ENCODE peak calls at places on chromosomes 4 and X, in nine cellular contexts. G is SIG-M5; O is activated T-cell treated with anti-CD3 and anti-CD28 coated beads, Interleukin-2, amount 50 U/mL, for 48 hours; S is ovary; M is pons; B is brain microvascular endothelial cell; R is nucleus accumbens; W is NCI-H1436; T is NCI-H69. Y is an unnamed sample.

GRCh38 chr4:34043131-34043530 is 2201.2 kb downstream of the ARAP2 start:
- DNase-seq in G (no peak), O (no peak), S (no peak), M (no peak), B (no peak), R (no peak), W (no peak), T (peak; percentile 6), Y (no peak)

GRCh38 chr4:141501395-141501794 is 135.0 kb upstream of the IL15 start:
- DNase-seq in G (no peak), O (no peak), S (no peak), M (no peak), B (no peak), R (no peak), W (no peak), T (no peak), Y (no peak)

GRCh38 chrX:75957107-75957610 is 172.1 kb upstream of the MAGEE2 start:
- DNase-seq in G (no peak), O (no peak), S (no peak), M (no peak), B (no peak), R (no peak), W (no peak), T (no peak), Y (no peak)

GRCh38 chr4:56626963-56627362 is 54.1 kb downstream of the HOPX start:
- DNase-seq in G (no peak), O (no peak), S (no peak), M (no peak), B (no peak), R (no peak), W (no peak), T (no peak), Y (no peak)

GRCh38 chr4:3708103-3708510 is 58.1 kb upstream of the ADRA2C start:
- DNase-seq in G (peak; percentile 3), O (no peak), S (peak; percentile 62), M (peak; percentile 63), B (peak; percentile 2), R (no peak), W (no peak), T (no peak), Y (no peak)

GRCh38 chr4:177574446-177574845 is 132.2 kb upstream of the AGA start:
- DNase-seq in G (no peak), O (no peak), S (no peak), M (no peak), B (no peak), R (no peak), W (no peak), T (no peak), Y (no peak)

GRCh38 chr4:80125252-80126177 is 52.5 kb upstream of the ANTXR2 start:
- DNase-seq in G (no peak), O (no peak), S (no peak), M (peak; percentile 15), B (no peak), R (no peak), W (no peak), T (peak; percentile 18), Y (no peak)

GRCh38 chr4:128301979-128302378 is 14.4 kb upstream of the PGRMC2 start:
- DNase-seq in G (no peak), O (no peak), S (no peak), M (no peak), B (no peak), R (no peak), W (no peak), T (no peak), Y (no peak)

GRCh38 chr4:141102367-141102766 is 30.9 kb downstream of the RNF150 start:
- DNase-seq in G (no peak), O (no peak), S (no peak), M (no peak), B (peak; percentile 49), R (no peak), W (no peak), T (no peak), Y (no peak)

GRCh38 chr4:175309041-175309440 is 390.9 kb downstream of the ADAM29 start:
- DNase-seq in G (no peak), O (no peak), S (no peak), M (no peak), B (peak; percentile 48), R (no peak), W (no peak), T (peak; percentile 13), Y (no peak)

GRCh38 chr4:48633657-48634056 is 143.6 kb downstream of the ZAR1 start:
- DNase-seq in G (no peak), O (no peak), S (no peak), M (peak; percentile 73), B (no peak), R (no peak), W (no peak), T (no peak), Y (no peak)

GRCh38 chr4:3717241-3717640 is 48.9 kb upstream of the ADRA2C start:
- DNase-seq in G (no peak), O (no peak), S (no peak), M (no peak), B (no peak), R (no peak), W (no peak), T (no peak), Y (no peak)

GRCh38 chr4:40173470-40173875 is 23.4 kb upstream of the RHOH start:
- DNase-seq in G (no peak), O (no peak), S (no peak), M (no peak), B (no peak), R (no peak), W (no peak), T (no peak), Y (no peak)

GRCh38 chr4:82786004-82786400 is 12.6 kb downstream of the SCD5 start:
- DNase-seq in G (no peak), O (no peak), S (no peak), M (no peak), B (no peak), R (no peak), W (no peak), T (peak; percentile 84), Y (no peak)

GRCh38 chrX:80808160-80808735 is 1.4 kb downstream of the BRWD3 start:
- DNase-seq in G (no peak), O (peak; percentile 81), S (peak; percentile 82), M (peak; percentile 93), B (peak; percentile 60), R (peak; percentile 62), W (peak; percentile 74), T (peak; percentile 80), Y (peak; percentile 75)

GRCh38 chr4:167308876-167309275 is 74.6 kb upstream of the SPOCK3 start:
- DNase-seq in G (no peak), O (no peak), S (no peak), M (no peak), B (no peak), R (no peak), W (no peak), T (no peak), Y (no peak)

GRCh38 chr4:30768278-30768677 is 48.1 kb downstream of the PCDH7 start:
- DNase-seq in G (no peak), O (no peak), S (no peak), M (no peak), B (no peak), R (no peak), W (no peak), T (no peak), Y (no peak)

GRCh38 chr4:53905281-53905934 is 159.0 kb downstream of the CHIC2 start:
- DNase-seq in G (no peak), O (no peak), S (no peak), M (peak; percentile 65), B (no peak), R (no peak), W (no peak), T (no peak), Y (no peak)

GRCh38 chrX:2620576-2620975 is 70.5 kb upstream of the CD99 start:
- DNase-seq in G (no peak), O (no peak), S (no peak), M (no peak), B (no peak), R (no peak), W (no peak), T (no peak), Y (no peak)

GRCh38 chrX:48910926-48911406 is 480 bp downstream of the SLC35A2 start:
- DNase-seq in G (no peak), O (no peak), S (no peak), M (no peak), B (peak; percentile 36), R (no peak), W (no peak), T (peak; percentile 53), Y (no peak)

GRCh38 chr4:16820304-16820703 is 78.1 kb downstream of the LDB2 start:
- DNase-seq in G (no peak), O (no peak), S (no peak), M (no peak), B (no peak), R (no peak), W (no peak), T (no peak), Y (no peak)

GRCh38 chrX:136193771-136194170 is 46.4 kb downstream of the FHL1 start:
- DNase-seq in G (no peak), O (no peak), S (no peak), M (no peak), B (no peak), R (no peak), W (no peak), T (no peak), Y (no peak)

GRCh38 chr4:9867746-9868425 is 86.5 kb downstream of the DRD5 start:
- DNase-seq in G (no peak), O (no peak), S (no peak), M (no peak), B (no peak), R (no peak), W (peak; percentile 4), T (peak; percentile 31), Y (no peak)

GRCh38 chr4:75845992-75846391 is 56.3 kb downstream of the PPEF2 start:
- DNase-seq in G (no peak), O (no peak), S (no peak), M (no peak), B (no peak), R (no peak), W (no peak), T (peak; percentile 88), Y (no peak)

GRCh38 chr4:122836941-122837340 is 10.3 kb downstream of the FGF2 start:
- DNase-seq in G (no peak), O (no peak), S (no peak), M (no peak), B (peak; percentile 51), R (no peak), W (no peak), T (no peak), Y (no peak)

GRCh38 chr4:128386761-128387599 is 99.4 kb upstream of the PGRMC2 start:
- DNase-seq in G (no peak), O (no peak), S (peak; percentile 94), M (peak; percentile 90), B (peak; percentile 97), R (peak; percentile 72), W (no peak), T (peak; percentile 96), Y (no peak)

GRCh38 chrX:73943572-73943899 is 360.4 kb upstream of the ZCCHC13 start:
- DNase-seq in G (no peak), O (no peak), S (no peak), M (peak; percentile 35), B (no peak), R (no peak), W (no peak), T (no peak), Y (no peak)

GRCh38 chr4:126794363-126794762 is 838.4 kb upstream of the INTU start:
- DNase-seq in G (no peak), O (no peak), S (no peak), M (no peak), B (no peak), R (no peak), W (no peak), T (no peak), Y (no peak)

GRCh38 chrX:23756165-23756564 is 13.1 kb upstream of the ACOT9 start:
- DNase-seq in G (no peak), O (peak; percentile 72), S (no peak), M (peak; percentile 56), B (peak; percentile 53), R (no peak), W (peak; percentile 18), T (peak; percentile 72), Y (peak; percentile 45)

GRCh38 chr4:128757712-128758111 is 51.8 kb upstream of the JADE1 start:
- DNase-seq in G (no peak), O (no peak), S (no peak), M (peak; percentile 4), B (no peak), R (no peak), W (no peak), T (peak; percentile 62), Y (no peak)

GRCh38 chrX:147912093-147912801 is 528 bp downstream of the FMR1 start:
- DNase-seq in G (no peak), O (peak; percentile 50), S (peak; percentile 59), M (peak; percentile 52), B (peak; percentile 14), R (peak; percentile 17), W (peak; percentile 32), T (peak; percentile 69), Y (peak; percentile 11)

Y was measured in stimulated activated CD4-positive, alpha-beta T cell treated with anti-CD3 and anti-CD28 coated beads, Interleukin-1b, Interleukin-23, amount 100 ng/mL, for 48 hours.